ENCODE peak calls at places on chromosomes 5 and 9, in ten cellular contexts. C is iris pigment epithelial cell; X is GDM1; G is body of pancreas; O is EL; Q is tibial artery; B is NCI-H1092 treated with DMSO at 0.1 percent for 48 hours; A is omental fat pad; N is activated CD4-positive, alpha-beta T cell treated with anti-CD3 and anti-CD28 coated beads for 4 hours; Z is chondrocyte. K is an unnamed sample.

GRCh38 chr5:42811591-42812392 is at the start of gene SELENOP:
- DNase-seq in Z (no peak), G (peak), A (no peak), B (no peak), O (no peak), N (no peak), Q (peak), X (no peak), C (peak), K (peak)

GRCh38 chr9:105651806-105652205 is 10.5 kb upstream of the TAL2 start:
- DNase-seq in G (no peak), N (no peak), X (no peak), Q (no peak), A (no peak), B (peak), O (no peak), C (no peak), Z (no peak), K (no peak)

GRCh38 chr9:134863941-134864820 is 16.4 kb upstream of the FCN2 start:
- DNase-seq in G (peak), Q (peak), Z (no peak), O (no peak), B (no peak), N (no peak), A (no peak), X (no peak), C (no peak), K (no peak)

GRCh38 chr9:132011896-132012295 is 67.8 kb downstream of the MED27 start:
- DNase-seq in G (no peak), Z (no peak), O (no peak), A (no peak), Q (no peak), B (no peak), X (no peak), C (no peak), N (no peak), K (no peak)

GRCh38 chr5:81247441-81247972 is 14.4 kb downstream of the CKMT2 start:
- DNase-seq in O (peak), Z (no peak), B (no peak), X (no peak), C (peak), G (no peak), A (no peak), Q (no peak), N (no peak), K (no peak)

GRCh38 chr9:134192951-134193731 is 28.8 kb upstream of the RNU6ATAC start:
- DNase-seq in X (no peak), Z (peak), C (no peak), B (no peak), Q (no peak), A (no peak), G (no peak), O (no peak), N (no peak), K (no peak)

GRCh38 chr9:77418226-77418625 is 229.9 kb downstream of the GNA14 start:
- DNase-seq in B (no peak), G (no peak), N (no peak), C (no peak), Q (no peak), A (no peak), X (no peak), O (no peak), Z (no peak), K (no peak)

GRCh38 chr9:137657606-137658005 is 38.8 kb downstream of the EHMT1 start:
- DNase-seq in Q (no peak), G (no peak), B (no peak), X (no peak), C (no peak), O (no peak), A (no peak), Z (no peak), N (no peak), K (no peak)

GRCh38 chr5:149740866-149741459 is 10.9 kb downstream of the PPARGC1B start:
- DNase-seq in O (no peak), B (no peak), A (no peak), G (no peak), X (no peak), C (no peak), Q (no peak), Z (no peak), N (no peak), K (no peak)

GRCh38 chr5:145668714-145669113 is 166.4 kb downstream of the PRELID2 start:
- DNase-seq in Q (no peak), A (no peak), N (no peak), O (no peak), G (no peak), Z (no peak), B (no peak), C (no peak), X (no peak), K (no peak)

GRCh38 chr5:171162165-171162564 is 146.9 kb upstream of the TLX3 start:
- DNase-seq in N (no peak), O (no peak), X (no peak), B (no peak), Z (no peak), C (peak), G (no peak), Q (no peak), A (no peak), K (no peak)

GRCh38 chr9:5532790-5533189 is 22.5 kb downstream of the PDCD1LG2 start:
- DNase-seq in Z (no peak), N (no peak), Q (no peak), O (no peak), B (no peak), X (no peak), C (no peak), A (no peak), G (no peak), K (no peak)

GRCh38 chr9:116008278-116008677 is 145.3 kb upstream of the PAPPA start:
- DNase-seq in N (no peak), O (peak), A (no peak), Q (no peak), B (no peak), Z (no peak), G (no peak), C (peak), X (no peak), K (no peak)

GRCh38 chr5:81751836-81752643 is 1.1 kb upstream of the SSBP2 start:
- DNase-seq in Z (no peak), C (no peak), N (no peak), B (peak), G (peak), X (no peak), A (no peak), Q (peak), O (no peak), K (peak)

GRCh38 chr5:36305571-36306326 is 4.0 kb upstream of the RANBP3L start:
- DNase-seq in O (peak), A (no peak), Z (no peak), N (no peak), G (peak), Q (peak), C (peak), B (peak), X (peak), K (no peak)

GRCh38 chr9:130201399-130201873 is 29.2 kb downstream of the NCS1 start:
- DNase-seq in O (no peak), Z (no peak), N (no peak), X (no peak), G (no peak), C (no peak), A (no peak), B (no peak), Q (no peak), K (no peak)

GRCh38 chr5:95564450-95564849 is 9.5 kb downstream of the ARSK start:
- DNase-seq in A (no peak), X (no peak), O (no peak), G (no peak), Q (no peak), Z (no peak), N (no peak), B (peak), C (peak), K (no peak)

GRCh38 chr9:124802426-124802825 is 25.5 kb downstream of the OLFML2A start:
- DNase-seq in C (no peak), N (no peak), B (no peak), A (no peak), Z (no peak), G (no peak), O (no peak), X (no peak), Q (no peak), K (no peak)

GRCh38 chr5:2801602-2802525 is 50.4 kb upstream of the IRX2 start:
- DNase-seq in B (peak), Q (no peak), Z (no peak), X (no peak), O (no peak), A (no peak), N (no peak), G (no peak), C (no peak), K (no peak)

GRCh38 chr5:60223342-60223741 is 329.8 kb upstream of the PDE4D start:
- DNase-seq in B (no peak), A (no peak), G (no peak), X (no peak), Z (no peak), C (peak), N (no peak), Q (no peak), O (peak), K (no peak)

GRCh38 chr5:153147891-153148623 is 342.4 kb upstream of the GRIA1 start:
- DNase-seq in X (no peak), A (no peak), G (peak), Q (no peak), B (peak), C (peak), Z (no peak), O (peak), N (no peak), K (no peak)

GRCh38 chr5:490116-491094 is 33.8 kb downstream of the SLC9A3 start:
- DNase-seq in A (no peak), Q (no peak), X (no peak), Z (no peak), O (no peak), B (no peak), N (no peak), C (no peak), G (no peak), K (no peak)

GRCh38 chr5:124287813-124288212 is 458.6 kb downstream of the ZNF608 start:
- DNase-seq in N (no peak), A (no peak), O (no peak), Q (no peak), Z (no peak), X (no peak), C (no peak), G (no peak), B (no peak), K (no peak)

GRCh38 chr5:7813576-7813975 is 37.4 kb downstream of the CFAP90 start:
- DNase-seq in X (no peak), Z (no peak), C (no peak), N (no peak), A (no peak), O (no peak), Q (no peak), G (no peak), B (no peak), K (no peak)

GRCh38 chr5:132008961-132009680 is 2.3 kb downstream of the ACSL6 start:
- DNase-seq in N (no peak), X (no peak), C (no peak), O (no peak), A (no peak), Z (peak), Q (peak), G (no peak), B (no peak), K (no peak)

GRCh38 chr5:27821681-27822080 is 783.3 kb upstream of the CDH9 start:
- DNase-seq in Q (no peak), G (no peak), X (no peak), B (no peak), N (no peak), O (no peak), A (no peak), Z (no peak), C (peak), K (no peak)

GRCh38 chr9:136225748-136226679 is 19.6 kb downstream of the QSOX2 start:
- DNase-seq in A (peak), G (peak), B (peak), N (peak), O (peak), X (no peak), C (peak), Z (no peak), Q (peak), K (peak)

GRCh38 chr5:14068136-14068535 is 75.0 kb upstream of the TRIO start:
- DNase-seq in Q (no peak), C (no peak), G (no peak), Z (no peak), B (no peak), A (no peak), O (peak), N (no peak), X (no peak), K (no peak)

GRCh38 chr5:61311836-61312808 is 19.9 kb upstream of the ZSWIM6 start:
- DNase-seq in Z (no peak), Q (no peak), N (no peak), X (no peak), G (no peak), C (peak), B (no peak), O (peak), A (no peak), K (no peak)

GRCh38 chr9:119933191-119933590 is 564.0 kb upstream of the BRINP1 start:
- DNase-seq in A (no peak), N (no peak), G (no peak), O (no peak), X (no peak), Z (no peak), B (no peak), C (no peak), Q (no peak), K (no peak)

GRCh38 chr5:1659100-1660036 is 135.6 kb upstream of the LPCAT1 start:
- DNase-seq in X (no peak), A (no peak), N (no peak), C (no peak), G (no peak), Z (peak), O (no peak), B (no peak), Q (no peak), K (no peak)